ENCODE peak calls at places on chromosomes 6 and 20, in eight cellular contexts. S is NCI-H69, O is amniotic stem cell, R is SK-N-MC, F is HCT116, V is adipocyte, Y is osteocyte, Z is lung microvascular endothelial cell. D is an unnamed sample.

GRCh38 chr6:15997751-15998388 is 131.0 kb upstream of the MYLIP start:
- DNase-seq in S (no peak), O (no peak), R (no peak), F (no peak), V (no peak), Y (no peak), Z (no peak), D (no peak)

GRCh38 chr6:28206527-28207243 is 18.4 kb upstream of the ZSCAN9 start:
- DNase-seq in S (peak), O (no peak), R (no peak), F (no peak), V (no peak), Y (no peak), Z (no peak), D (no peak)

GRCh38 chr6:131660195-131660594 is 23.1 kb downstream of the ENPP3 start:
- DNase-seq in S (peak), O (no peak), R (no peak), F (peak), V (peak), Y (no peak), Z (peak), D (no peak)

GRCh38 chr6:153947817-153948447 is 91.1 kb upstream of the OPRM1 start:
- DNase-seq in S (peak), O (no peak), R (peak), F (peak), V (no peak), Y (no peak), Z (no peak), D (peak)

GRCh38 chr6:74137910-74138309 is 441.9 kb downstream of the CD109 start:
- DNase-seq in S (no peak), O (no peak), R (no peak), F (peak), V (peak), Y (no peak), Z (peak), D (peak)

GRCh38 chr20:38165089-38165965 is at the start of gene TGM2:
- DNase-seq in S (peak), O (peak), R (no peak), F (no peak), V (peak), Y (no peak), Z (peak), D (peak)

GRCh38 chr20:13325033-13325432 is 104.0 kb downstream of the ISM1 start:
- DNase-seq in S (peak), O (no peak), R (no peak), F (peak), V (peak), Y (no peak), Z (peak), D (peak)

GRCh38 chr6:14705841-14706377 is 540.0 kb upstream of the JARID2 start:
- DNase-seq in S (no peak), O (no peak), R (no peak), F (no peak), V (no peak), Y (no peak), Z (peak), D (no peak)

GRCh38 chr6:32950449-32950848 is 2.4 kb downstream of the HLA-DMA start:
- DNase-seq in S (no peak), O (no peak), R (no peak), F (no peak), V (no peak), Y (no peak), Z (no peak), D (no peak)

D was measured in HTR-8/SVneo.